ENCODE peak calls at places on chromosome 11, in eight cellular contexts. One of them, this sample, is unnamed.

GRCh38 chr11:12087075-12087775 is 23.2 kb upstream of the MICAL2 start:
- DNase-seq in stimulated activated CD8-positive, alpha-beta memory T cell treated with anti-CD3 and anti-CD28 coated beads, Interleukin-12 subunit alpha, Interleukin-12 subunit beta, amount 100 ng/mL, for 4 hours: no peak
- DNase-seq in anterior cingulate cortex: no peak
- DNase-seq in kidney tubule cell: peak; percentile 91
- DNase-seq in erythroblast: peak; percentile 60
- DNase-seq in HCEC 1CT: peak; percentile 77
- DNase-seq in epithelial cell of esophagus: peak; percentile 89
- DNase-seq in stimulated activated CD4-positive, alpha-beta T cell treated with anti-CD3 and anti-CD28 coated beads, Interleukin-4, amount 100 ng/mL, for 48 hours: no peak
- DNase-seq in this sample: peak; percentile 81

GRCh38 chr11:3107608-3108182 is 50.5 kb upstream of the CARS1 start:
- DNase-seq in stimulated activated CD8-positive, alpha-beta memory T cell treated with anti-CD3 and anti-CD28 coated beads, Interleukin-12 subunit alpha, Interleukin-12 subunit beta, amount 100 ng/mL, for 4 hours: no peak
- DNase-seq in anterior cingulate cortex: no peak
- DNase-seq in kidney tubule cell: no peak
- DNase-seq in erythroblast: no peak
- DNase-seq in HCEC 1CT: no peak
- DNase-seq in epithelial cell of esophagus: no peak
- DNase-seq in stimulated activated CD4-positive, alpha-beta T cell treated with anti-CD3 and anti-CD28 coated beads, Interleukin-4, amount 100 ng/mL, for 48 hours: no peak
- DNase-seq in this sample: no peak

GRCh38 chr11:12232819-12233601 is 122.6 kb downstream of the MICAL2 start:
- DNase-seq in stimulated activated CD8-positive, alpha-beta memory T cell treated with anti-CD3 and anti-CD28 coated beads, Interleukin-12 subunit alpha, Interleukin-12 subunit beta, amount 100 ng/mL, for 4 hours: no peak
- DNase-seq in anterior cingulate cortex: no peak
- DNase-seq in kidney tubule cell: peak; percentile 95
- DNase-seq in erythroblast: no peak
- DNase-seq in HCEC 1CT: peak; percentile 83
- DNase-seq in epithelial cell of esophagus: peak; percentile 81
- DNase-seq in stimulated activated CD4-positive, alpha-beta T cell treated with anti-CD3 and anti-CD28 coated beads, Interleukin-4, amount 100 ng/mL, for 48 hours: no peak
- DNase-seq in this sample: peak; percentile 34

GRCh38 chr11:106961518-106961917 is 56.8 kb downstream of the GUCY1A2 start:
- DNase-seq in stimulated activated CD8-positive, alpha-beta memory T cell treated with anti-CD3 and anti-CD28 coated beads, Interleukin-12 subunit alpha, Interleukin-12 subunit beta, amount 100 ng/mL, for 4 hours: no peak
- DNase-seq in anterior cingulate cortex: no peak
- DNase-seq in kidney tubule cell: peak; percentile 73
- DNase-seq in erythroblast: no peak
- DNase-seq in HCEC 1CT: peak; percentile 91
- DNase-seq in epithelial cell of esophagus: peak; percentile 61
- DNase-seq in stimulated activated CD4-positive, alpha-beta T cell treated with anti-CD3 and anti-CD28 coated beads, Interleukin-4, amount 100 ng/mL, for 48 hours: no peak
- DNase-seq in this sample: peak; percentile 52

GRCh38 chr11:62144641-62145255 is 20.9 kb downstream of the INCENP start:
- DNase-seq in stimulated activated CD8-positive, alpha-beta memory T cell treated with anti-CD3 and anti-CD28 coated beads, Interleukin-12 subunit alpha, Interleukin-12 subunit beta, amount 100 ng/mL, for 4 hours: no peak
- DNase-seq in anterior cingulate cortex: no peak
- DNase-seq in kidney tubule cell: no peak
- DNase-seq in erythroblast: no peak
- DNase-seq in HCEC 1CT: no peak
- DNase-seq in epithelial cell of esophagus: no peak
- DNase-seq in stimulated activated CD4-positive, alpha-beta T cell treated with anti-CD3 and anti-CD28 coated beads, Interleukin-4, amount 100 ng/mL, for 48 hours: no peak
- DNase-seq in this sample: no peak

GRCh38 chr11:9001736-9002135 is 2.1 kb downstream of the NRIP3 start:
- DNase-seq in stimulated activated CD8-positive, alpha-beta memory T cell treated with anti-CD3 and anti-CD28 coated beads, Interleukin-12 subunit alpha, Interleukin-12 subunit beta, amount 100 ng/mL, for 4 hours: no peak
- DNase-seq in anterior cingulate cortex: no peak
- DNase-seq in kidney tubule cell: peak; percentile 95
- DNase-seq in erythroblast: no peak
- DNase-seq in HCEC 1CT: peak; percentile 91
- DNase-seq in epithelial cell of esophagus: peak; percentile 96
- DNase-seq in stimulated activated CD4-positive, alpha-beta T cell treated with anti-CD3 and anti-CD28 coated beads, Interleukin-4, amount 100 ng/mL, for 48 hours: no peak
- DNase-seq in this sample: peak; percentile 50

GRCh38 chr11:115222218-115222862 is 281.9 kb downstream of the CADM1 start:
- DNase-seq in stimulated activated CD8-positive, alpha-beta memory T cell treated with anti-CD3 and anti-CD28 coated beads, Interleukin-12 subunit alpha, Interleukin-12 subunit beta, amount 100 ng/mL, for 4 hours: no peak
- DNase-seq in anterior cingulate cortex: peak; percentile 3
- DNase-seq in kidney tubule cell: peak; percentile 93
- DNase-seq in erythroblast: no peak
- DNase-seq in HCEC 1CT: peak; percentile 28
- DNase-seq in epithelial cell of esophagus: peak; percentile 96
- DNase-seq in stimulated activated CD4-positive, alpha-beta T cell treated with anti-CD3 and anti-CD28 coated beads, Interleukin-4, amount 100 ng/mL, for 48 hours: no peak
- DNase-seq in this sample: peak; percentile 55

GRCh38 chr11:6298605-6299004 is 21.7 kb downstream of the CAVIN3 start:
- DNase-seq in stimulated activated CD8-positive, alpha-beta memory T cell treated with anti-CD3 and anti-CD28 coated beads, Interleukin-12 subunit alpha, Interleukin-12 subunit beta, amount 100 ng/mL, for 4 hours: no peak
- DNase-seq in anterior cingulate cortex: no peak
- DNase-seq in kidney tubule cell: peak; percentile 58
- DNase-seq in erythroblast: peak; percentile 39
- DNase-seq in HCEC 1CT: peak; percentile 51
- DNase-seq in epithelial cell of esophagus: peak; percentile 52
- DNase-seq in stimulated activated CD4-positive, alpha-beta T cell treated with anti-CD3 and anti-CD28 coated beads, Interleukin-4, amount 100 ng/mL, for 48 hours: no peak
- DNase-seq in this sample: peak; percentile 53

This sample was measured in trophoblast cell.